ENCODE peak calls at places on chromosome 16, in seven cellular contexts. R is HCT116; I is pancreas; P is esophagus muscularis mucosa; X is cardiac muscle cell; O is mammary epithelial cell; T is CD8-positive, alpha-beta T cell. A is an unnamed sample.
A peak's percentile ranks its signal among the peaks of the same experiment; 100 is the strongest.

GRCh38 chr16:49474741-49475140 is 101.1 kb downstream of the C16orf78 start:
- DNase-seq in R (no peak), I (no peak), P (no peak), X (no peak), O (no peak), T (no peak), A (no peak)

GRCh38 chr16:57614546-57615343 is 13.7 kb upstream of the ADGRG1 start:
- DNase-seq in R (no peak), I (no peak), P (no peak), X (no peak), O (no peak), T (no peak), A (no peak)

GRCh38 chr16:89006036-89006752 is 29.2 kb upstream of the CBFA2T3 start:
- DNase-seq in R (no peak), I (no peak), P (no peak), X (no peak), O (no peak), T (no peak), A (no peak)

GRCh38 chr16:16188827-16189226 is 34.5 kb downstream of the ABCC6 start:
- DNase-seq in R (no peak), I (no peak), P (no peak), X (no peak), O (no peak), T (no peak), A (no peak)

GRCh38 chr16:87319011-87319410 is 1.8 kb upstream of the C16orf95 start:
- DNase-seq in R (no peak), I (no peak), P (no peak), X (no peak), O (no peak), T (no peak), A (no peak)

GRCh38 chr16:25707982-25708583 is 16.3 kb downstream of the HS3ST4 start:
- DNase-seq in R (peak; percentile 18), I (peak; percentile 23), P (no peak), X (peak; percentile 50), O (peak; percentile 13), T (no peak), A (no peak)

GRCh38 chr16:17552351-17552750 is 81.6 kb upstream of the XYLT1 start:
- DNase-seq in R (no peak), I (no peak), P (no peak), X (no peak), O (peak; percentile 89), T (no peak), A (no peak)

GRCh38 chr16:6081320-6081976 is 983.9 kb upstream of the EEF2KMT start:
- DNase-seq in R (no peak), I (peak; percentile 9), P (no peak), X (peak; percentile 45), O (peak; percentile 9), T (no peak), A (no peak)

GRCh38 chr16:50532576-50532975 is 15.6 kb upstream of the NKD1 start:
- DNase-seq in R (no peak), I (no peak), P (peak; percentile 72), X (no peak), O (no peak), T (peak; percentile 31), A (no peak)

GRCh38 chr16:65728172-65728571 is 606.3 kb upstream of the CDH11 start:
- DNase-seq in R (no peak), I (no peak), P (no peak), X (peak; percentile 34), O (peak; percentile 5), T (no peak), A (no peak)

GRCh38 chr16:64993464-64993863 is 128.4 kb downstream of the CDH11 start:
- DNase-seq in R (no peak), I (no peak), P (no peak), X (no peak), O (no peak), T (no peak), A (no peak)

GRCh38 chr16:29900102-29900887 is at the start of gene ASPHD1:
- DNase-seq in R (peak; percentile 29), I (peak; percentile 81), P (no peak), X (peak; percentile 88), O (peak; percentile 84), T (peak; percentile 85), A (peak; percentile 36)

GRCh38 chr16:27355610-27356009 is 41.8 kb downstream of the IL4R start:
- DNase-seq in R (peak; percentile 19), I (no peak), P (no peak), X (no peak), O (no peak), T (no peak), A (no peak)

GRCh38 chr16:88914750-88915368 is 48.4 kb upstream of the PABPN1L start:
- DNase-seq in R (no peak), I (no peak), P (no peak), X (no peak), O (no peak), T (no peak), A (no peak)

GRCh38 chr16:11022002-11022401 is 77.6 kb downstream of the CLEC16A start:
- DNase-seq in R (no peak), I (no peak), P (no peak), X (no peak), O (no peak), T (no peak), A (no peak)

GRCh38 chr16:11020388-11020787 is 76.0 kb downstream of the CLEC16A start:
- DNase-seq in R (no peak), I (no peak), P (no peak), X (no peak), O (no peak), T (no peak), A (no peak)

GRCh38 chr16:11023640-11024039 is 79.3 kb downstream of the CLEC16A start:
- DNase-seq in R (no peak), I (no peak), P (no peak), X (no peak), O (no peak), T (no peak), A (no peak)

GRCh38 chr16:11017499-11017898 is 73.1 kb downstream of the CLEC16A start:
- DNase-seq in R (no peak), I (no peak), P (no peak), X (no peak), O (no peak), T (no peak), A (no peak)

GRCh38 chr16:11020792-11021440 is 76.6 kb downstream of the CLEC16A start:
- DNase-seq in R (no peak), I (no peak), P (no peak), X (no peak), O (no peak), T (no peak), A (no peak)
- H3K36me3 ChIP-seq in R (no peaks in the 10 kb centered on the region), I (peaks cover 3% of the 10 kb centered on the region), P (peaks cover 15% of the 10 kb centered on the region), X (no peaks in the 10 kb centered on the region), O (no peaks in the 10 kb centered on the region), T (peaks cover 15% of the 10 kb centered on the region), A (peaks cover 22% of the 10 kb centered on the region)

GRCh38 chr16:20300312-20301097 is 26.8 kb downstream of the GP2 start:
- DNase-seq in R (peak; percentile 42), I (peak; percentile 67), P (no peak), X (peak; percentile 75), O (peak; percentile 42), T (no peak), A (no peak)
- TF ChIP-seq CTCF in R (peak; percentile 62), I (peak; percentile 68), P (peak; percentile 32), X (peak; percentile 81), O (peak; percentile 86), T (no peak), A (peak; percentile 32)

GRCh38 chr16:3171181-3171854 is 16.7 kb upstream of the OR1F1 start:
- DNase-seq in R (no peak), I (no peak), P (no peak), X (no peak), O (no peak), T (peak; percentile 72), A (no peak)
- H3K4me3 ChIP-seq in R (no peak overlapping the region), I (no peak overlapping the region), P (peak overlapping the region; percentile 15), X (no peak overlapping the region), O (no peak overlapping the region), T (peak overlapping the region; percentile 40), A (peak overlapping the region; percentile 53)

GRCh38 chr16:67447508-67448076 is 16.7 kb downstream of the HSD11B2 start:
- DNase-seq in R (peak; percentile 54), I (no peak), P (no peak), X (no peak), O (no peak), T (peak; percentile 65), A (no peak)
- H3K36me3 ChIP-seq in R (no peaks in the 10 kb centered on the region), I (no peaks in the 10 kb centered on the region), P (no peaks in the 10 kb centered on the region), X (no peaks in the 10 kb centered on the region), O (peaks cover 2% of the 10 kb centered on the region), T (peaks cover 18% of the 10 kb centered on the region), A (peaks cover 18% of the 10 kb centered on the region)

GRCh38 chr16:72796222-72796621 is 251.7 kb downstream of the ZFHX3 start:
- DNase-seq in R (no peak), I (no peak), P (no peak), X (no peak), O (no peak), T (no peak), A (no peak)
- TF ChIP-seq CTCF in R (no peak), I (no peak), P (no peak), X (no peak), O (no peak), T (no peak), A (no peak)

GRCh38 chr16:84368327-84368996 is at the start of gene ATP2C2:
- DNase-seq in R (peak; percentile 51), I (peak; percentile 51), P (no peak), X (peak; percentile 40), O (peak; percentile 62), T (no peak), A (no peak)

GRCh38 chr16:84369105-84369504 is 767 bp downstream of the ATP2C2 start:
- DNase-seq in R (no peak), I (no peak), P (no peak), X (no peak), O (no peak), T (no peak), A (no peak)

GRCh38 chr16:84367297-84367680 is 1.0 kb upstream of the ATP2C2 start:
- DNase-seq in R (no peak), I (no peak), P (no peak), X (no peak), O (no peak), T (no peak), A (no peak)

GRCh38 chr16:84366208-84366607 is 2.1 kb upstream of the ATP2C2 start:
- DNase-seq in R (no peak), I (no peak), P (no peak), X (no peak), O (no peak), T (no peak), A (no peak)

DNA sequence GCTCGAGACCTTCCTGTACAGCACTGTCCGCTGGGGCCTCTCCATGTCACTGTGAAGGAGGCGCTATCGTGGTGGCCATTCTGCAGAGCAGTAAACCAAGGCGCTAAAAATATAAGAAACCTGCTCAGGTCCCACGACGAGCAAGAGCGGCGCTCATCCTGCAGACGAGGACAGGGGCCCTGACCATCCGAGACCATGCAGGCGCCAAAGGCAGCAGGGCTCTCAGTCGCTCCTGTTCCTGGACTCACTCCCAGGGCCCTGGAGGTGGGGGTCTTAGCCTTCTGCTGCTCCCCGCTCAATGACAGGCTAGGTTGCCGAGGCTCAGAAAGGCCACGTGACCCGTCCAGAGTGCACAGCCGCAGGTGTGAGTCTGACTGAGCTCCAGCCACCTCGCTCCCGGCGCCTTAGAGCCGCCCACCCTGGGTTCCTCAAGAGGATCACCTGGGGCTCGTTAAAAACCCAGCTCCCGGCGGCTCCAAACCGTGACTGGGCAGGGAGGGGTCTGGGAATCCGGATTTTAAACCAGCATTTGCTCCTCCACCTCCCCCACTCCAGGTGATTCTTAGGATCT is 503 bp upstream of the ATP2C2 start:
- DNase-seq in R (no peak), I (peak; percentile 4), P (no peak), X (no peak), O (peak; percentile 8), T (no peak), A (no peak)
- H3K4me3 ChIP-seq in R (peak overlapping the region; percentile 75), I (peak overlapping the region; percentile 26), P (no peak overlapping the region), X (peak overlapping the region; percentile 22), O (no peak overlapping the region), T (no peak overlapping the region), A (no peak overlapping the region)

A was measured in thoracic aorta.